ENCODE peak calls at places on chromosome 2, in four cellular contexts. B is iris pigment epithelial cell; G is naive thymus-derived CD4-positive, alpha-beta T cell; R is NCI-H1417. F is an unnamed sample.

GRCh38 chr2:46268196-46268595 is 29.0 kb upstream of the EPAS1 start:
- DNase-seq in R (no peak), B (peak), G (no peak), F (no peak)

GRCh38 chr2:69466728-69467127 is 29.5 kb upstream of the NFU1 start:
- DNase-seq in G (no peak), R (no peak), B (peak), F (no peak)

GRCh38 chr2:35463805-35464596 is 891.6 kb upstream of the CRIM1 start:
- DNase-seq in R (no peak), G (no peak), B (no peak), F (no peak)

GRCh38 chr2:6342273-6342920 is 523.3 kb downstream of the CMPK2 start:
- DNase-seq in R (no peak), G (no peak), B (no peak), F (no peak)

GRCh38 chr2:196404276-196404675 is 232.9 kb upstream of the STK17B start:
- DNase-seq in G (no peak), B (no peak), R (no peak), F (no peak)

GRCh38 chr2:10161206-10161931 is 38.8 kb downstream of the RRM2 start:
- DNase-seq in G (no peak), B (peak), R (no peak), F (no peak)

GRCh38 chr2:235495373-235496238 is 1.8 kb downstream of the AGAP1 start:
- DNase-seq in R (peak), G (no peak), B (no peak), F (no peak)

GRCh38 chr2:181459646-181460045 is 2.5 kb downstream of the ITGA4 start:
- DNase-seq in B (peak), G (no peak), R (no peak), F (no peak)

GRCh38 chr2:48483506-48483905 is 46.4 kb upstream of the STON1 start:
- DNase-seq in B (peak), R (no peak), G (no peak), F (no peak)

GRCh38 chr2:120452945-120453634 is 107.2 kb downstream of the INHBB start:
- DNase-seq in R (no peak), G (no peak), B (no peak), F (no peak)

GRCh38 chr2:43224571-43225092 is 1.8 kb downstream of the ZFP36L2 start:
- DNase-seq in R (no peak), G (peak), B (peak), F (no peak)

GRCh38 chr2:144012304-144012703 is 507.6 kb downstream of the ZEB2 start:
- DNase-seq in R (no peak), G (no peak), B (no peak), F (no peak)

GRCh38 chr2:171172980-171173542 is 12.4 kb upstream of the TLK1 start:
- DNase-seq in G (no peak), B (peak), R (no peak), F (no peak)